ENCODE peak calls at places on chromosomes 5 and 9, in four cellular contexts. D is A549, F is IMR-90, G is K562. Q is an unnamed sample.

GRCh38 chr9:127112056-127112455 is 10.4 kb downstream of the ANGPTL2 start:
- DNase-seq in D (no peak), F (no peak), G (peak; percentile 17), Q (no peak)

GRCh38 chr9:78725565-78725964 is 428.6 kb downstream of the PSAT1 start:
- DNase-seq in D (no peak), F (no peak), G (no peak), Q (no peak)

GRCh38 chr5:41370482-41370881 is 139.9 kb downstream of the PLCXD3 start:
- DNase-seq in D (no peak), F (no peak), G (no peak), Q (no peak)

GRCh38 chr5:62614355-62614754 is 35.7 kb downstream of the LRRC70 start:
- DNase-seq in D (no peak), F (no peak), G (no peak), Q (no peak)

GRCh38 chr9:38215465-38215864 is 146.4 kb upstream of the SHB start:
- DNase-seq in D (no peak), F (no peak), G (peak; percentile 28), Q (no peak)

GRCh38 chr5:59831341-59831989 is 62.1 kb downstream of the PDE4D start:
- DNase-seq in D (no peak), F (peak; percentile 45), G (no peak), Q (no peak)

GRCh38 chr9:99282406-99282805 is 60.3 kb downstream of the SEC61B start:
- DNase-seq in D (no peak), F (no peak), G (no peak), Q (no peak)

GRCh38 chr5:133292300-133292699 is 240.5 kb downstream of the HSPA4 start:
- DNase-seq in D (peak; percentile 50), F (no peak), G (no peak), Q (no peak)

GRCh38 chr5:173829826-173830225 is 58.3 kb upstream of the CPEB4 start:
- DNase-seq in D (peak; percentile 26), F (peak; percentile 40), G (peak; percentile 58), Q (no peak)

GRCh38 chr5:135821802-135822201 is 12.7 kb upstream of the SLC25A48 start:
- DNase-seq in D (no peak), F (no peak), G (no peak), Q (no peak)

GRCh38 chr9:99016681-99017387 is 73.1 kb downstream of the COL15A1 start:
- DNase-seq in D (no peak), F (no peak), G (peak; percentile 39), Q (no peak)

GRCh38 chr5:29524197-29524596 is 1669.3 kb upstream of the CDH6 start:
- DNase-seq in D (no peak), F (no peak), G (no peak), Q (no peak)

GRCh38 chr9:107983762-107984161 is 494.2 kb upstream of the KLF4 start:
- DNase-seq in D (no peak), F (no peak), G (no peak), Q (no peak)

GRCh38 chr9:134985451-134985850 is 67.7 kb upstream of the FCN1 start:
- DNase-seq in D (no peak), F (no peak), G (no peak), Q (no peak)

GRCh38 chr5:175124251-175124813 is 319.6 kb downstream of the DRD1 start:
- DNase-seq in D (no peak), F (no peak), G (no peak), Q (no peak)

GRCh38 chr5:72231989-72232703 is 87.9 kb downstream of the MRPS27 start:
- DNase-seq in D (no peak), F (no peak), G (peak; percentile 43), Q (no peak)

GRCh38 chr9:136693490-136694162 is 6.4 kb upstream of the AGPAT2 start:
- DNase-seq in D (peak; percentile 86), F (peak; percentile 24), G (peak; percentile 79), Q (no peak)

GRCh38 chr5:139700711-139701693 is 52.9 kb downstream of the CXXC5 start:
- DNase-seq in D (no peak), F (no peak), G (peak; percentile 47), Q (no peak)

GRCh38 chr5:138243794-138244193 is 30.6 kb downstream of the GFRA3 start:
- DNase-seq in D (no peak), F (no peak), G (no peak), Q (no peak)

GRCh38 chr5:138238034-138238433 is 24.9 kb upstream of the CDC23 start:
- DNase-seq in D (no peak), F (no peak), G (no peak), Q (no peak)

GRCh38 chr5:138240690-138241385 is 27.7 kb upstream of the CDC23 start:
- DNase-seq in D (no peak), F (no peak), G (no peak), Q (no peak)

GRCh38 chr5:138245717-138246116 is 28.7 kb downstream of the GFRA3 start:
- DNase-seq in D (no peak), F (no peak), G (peak; percentile 26), Q (no peak)

DNA sequence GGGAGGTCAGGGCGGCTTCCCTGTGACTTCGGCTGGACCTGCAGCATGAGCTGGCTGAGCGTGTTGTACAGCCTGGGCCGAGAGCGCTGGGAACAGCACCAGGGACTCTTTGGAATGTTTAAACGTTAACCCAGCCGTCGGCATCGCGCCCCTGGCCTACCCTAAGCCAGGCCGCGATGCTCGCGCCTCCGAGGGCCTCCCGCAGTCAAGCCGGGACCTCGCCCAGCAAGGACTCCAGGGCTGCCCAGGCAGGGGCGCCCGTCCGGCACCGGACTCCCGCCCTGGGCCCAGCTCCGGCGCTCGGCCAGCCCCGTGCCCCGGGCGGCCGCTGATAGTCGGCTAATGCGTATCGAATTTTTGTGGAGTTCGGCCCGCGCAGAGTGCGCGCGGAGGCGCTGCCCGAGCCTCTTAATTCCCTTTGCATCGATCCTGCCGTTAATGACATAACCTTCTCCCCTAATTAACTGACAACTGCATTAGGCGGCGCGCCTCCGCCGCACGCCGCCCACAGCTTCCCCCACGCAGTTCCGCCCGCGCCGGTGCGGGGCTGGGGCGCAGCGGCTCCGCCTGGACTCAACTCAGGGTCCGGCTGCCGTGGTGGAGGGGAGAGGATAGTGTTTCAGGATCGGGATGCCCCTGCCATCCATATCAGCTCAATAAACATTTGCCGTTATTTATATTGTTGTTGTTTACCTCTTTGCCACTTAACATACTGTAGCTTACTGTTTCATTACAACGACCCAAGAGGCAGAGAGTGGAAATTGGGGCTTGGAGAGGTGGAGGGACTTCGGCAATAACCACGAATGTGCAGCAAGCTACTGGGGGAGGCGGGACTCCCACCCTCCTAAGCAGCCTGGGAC is 28.8 kb upstream of the CDC23 start:
- DNase-seq in D (no peak), F (no peak), G (peak; percentile 38), Q (no peak)
- TF ChIP-seq ELK1 in D (no peak), F (no peak), G (no peak), Q (no peak)

GRCh38 chr5:176680226-176680563 is 32.9 kb downstream of the TSPAN17 start:
- DNase-seq in D (no peak), F (no peak), G (no peak), Q (no peak)
- TF ChIP-seq ELK1 in D (no peak), F (no peak), G (no peak), Q (no peak)

DNA sequence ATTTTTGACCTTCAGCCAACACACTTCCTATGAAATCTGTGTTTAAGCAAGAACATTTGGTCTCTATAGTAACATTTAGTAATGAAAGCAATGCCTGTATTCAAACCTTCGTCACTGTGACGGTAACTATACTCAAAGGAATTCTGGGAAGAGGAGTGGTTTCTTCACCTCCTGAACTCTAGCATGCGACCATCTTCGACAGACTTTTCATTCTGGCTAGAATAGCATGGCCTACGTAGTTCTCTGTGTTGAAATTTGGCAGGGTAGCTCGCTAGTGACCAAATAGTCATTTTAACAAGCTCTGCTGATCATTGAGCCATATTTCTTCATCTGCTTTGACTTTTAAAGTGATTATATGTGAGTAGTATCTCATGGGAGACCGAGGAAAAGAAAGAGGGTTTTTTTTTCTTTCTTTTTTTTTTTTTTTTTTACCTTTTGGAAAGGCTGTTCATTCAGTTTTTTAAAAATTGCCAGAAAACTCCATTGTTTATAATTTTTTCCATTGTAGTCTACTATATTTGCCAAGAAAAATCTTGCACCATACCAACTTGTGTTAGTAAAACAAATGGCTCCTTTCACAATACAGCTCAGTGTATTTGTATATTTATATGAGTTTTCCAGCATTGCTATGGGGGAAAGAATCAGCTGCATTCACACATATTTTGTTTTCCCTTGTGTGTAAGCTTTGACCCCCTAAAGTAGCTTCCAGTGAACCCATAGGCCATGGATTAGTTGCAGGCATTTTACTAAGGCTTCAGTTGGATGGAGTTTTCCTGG is 166.8 kb downstream of the NNT start:
- DNase-seq in D (peak; percentile 28), F (peak; percentile 91), G (no peak), Q (no peak)
- TF ChIP-seq ELK1 in D (no peak), F (no peak), G (no peak), Q (no peak)

DNA sequence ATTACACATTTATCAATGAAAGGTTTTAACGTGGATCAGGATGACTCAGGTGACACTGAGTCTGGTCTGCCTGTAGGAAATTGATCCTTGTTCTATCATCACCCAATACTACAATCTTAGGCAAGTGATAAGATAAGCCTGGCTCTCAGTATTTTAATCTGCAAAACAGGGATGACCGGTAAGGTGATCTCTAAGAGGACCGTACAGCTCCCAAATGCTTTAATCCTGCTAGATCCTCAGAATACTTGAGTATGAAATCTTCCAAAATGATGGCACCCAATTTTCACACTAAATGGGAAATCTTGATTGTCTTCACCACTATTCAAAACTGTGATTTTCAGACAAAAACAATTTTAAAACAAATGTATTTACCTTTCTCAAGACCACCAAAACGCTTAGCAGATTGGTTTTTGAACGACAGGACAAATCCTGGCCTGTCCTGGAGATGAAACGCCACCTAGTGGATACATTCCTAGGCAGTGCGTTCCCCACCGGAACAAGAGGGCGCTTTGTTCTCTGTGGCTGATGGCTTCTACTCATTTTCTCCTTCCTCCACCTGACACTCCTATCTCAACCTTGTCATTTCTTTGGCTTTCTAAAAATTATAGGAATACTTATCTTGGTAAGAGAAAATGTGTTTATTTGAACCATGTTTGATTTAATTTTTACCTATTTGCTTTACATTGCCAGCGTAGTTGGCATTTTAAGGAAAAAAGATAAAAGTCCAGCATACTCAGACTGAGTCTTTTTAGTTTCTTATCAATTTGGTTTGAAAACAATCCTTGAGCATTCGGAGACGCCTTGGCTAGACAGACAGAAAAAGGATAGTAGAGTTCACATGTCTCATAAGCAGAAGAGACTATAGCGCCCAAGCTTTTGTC is 41.2 kb upstream of the VCAN start:
- DNase-seq in D (peak; percentile 64), F (peak; percentile 69), G (peak; percentile 79), Q (peak; percentile 21)
- TF ChIP-seq ELK1 in D (no peak), F (no peak), G (no peak), Q (peak; percentile 82)

GRCh38 chr5:154511984-154512383 is 34.0 kb upstream of the HAND1 start:
- DNase-seq in D (no peak), F (no peak), G (no peak), Q (no peak)

GRCh38 chr5:154514331-154514730 is 36.3 kb upstream of the HAND1 start:
- DNase-seq in D (no peak), F (no peak), G (no peak), Q (no peak)

GRCh38 chr5:154516475-154516874 is 38.4 kb upstream of the HAND1 start:
- DNase-seq in D (peak; percentile 41), F (no peak), G (no peak), Q (no peak)

GRCh38 chr5:154517181-154517580 is 39.2 kb upstream of the HAND1 start:
- DNase-seq in D (no peak), F (no peak), G (no peak), Q (no peak)

DNA sequence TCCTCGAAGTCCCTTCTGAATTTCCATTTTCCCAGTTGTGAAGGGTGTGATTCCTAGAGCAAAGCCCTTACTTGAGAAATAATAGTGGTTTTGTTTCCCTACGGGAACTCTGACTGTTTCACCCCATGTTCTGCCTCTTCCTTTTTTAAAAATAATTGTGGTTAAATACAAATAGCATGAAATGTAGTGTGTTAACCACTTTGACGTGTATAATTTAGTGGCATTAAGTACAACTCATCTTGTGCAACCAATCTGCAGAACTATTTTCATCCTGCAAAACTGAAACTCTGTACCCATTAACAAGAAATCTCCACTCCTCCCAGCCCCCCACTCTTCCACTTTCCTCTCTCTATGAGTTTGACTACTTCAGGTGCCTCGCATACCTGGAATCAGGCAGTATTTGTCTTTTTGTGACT is 35.6 kb upstream of the HAND1 start:
- DNase-seq in D (no peak), F (no peak), G (no peak), Q (peak; percentile 61)
- TF ChIP-seq ELK1 in D (no peak), F (no peak), G (no peak), Q (no peak)

GRCh38 chr9:114319147-114319546 is 3.8 kb upstream of the ORM1 start:
- DNase-seq in D (no peak), F (no peak), G (no peak), Q (no peak)
- TF ChIP-seq ELK1 in D (no peak), F (no peak), G (no peak), Q (no peak)